ENCODE peak calls at places on chromosomes 1 and 21, in seven cellular contexts. One of them, this sample, is unnamed.

GRCh38 chr1:94398356-94398755 is 19.8 kb upstream of the ABCD3 start:
- DNase-seq in lower leg skin: no peak
- DNase-seq in coronary artery: no peak
- DNase-seq in fibroblast of the aortic adventitia: no peak
- DNase-seq in tibial artery: no peak
- DNase-seq in lung: no peak
- DNase-seq in CD8-positive, alpha-beta T cell: no peak
- DNase-seq in this sample: no peak

GRCh38 chr1:203673550-203674411 is 47.1 kb downstream of the ATP2B4 start:
- DNase-seq in lower leg skin: peak
- DNase-seq in coronary artery: no peak
- DNase-seq in fibroblast of the aortic adventitia: peak
- DNase-seq in tibial artery: peak
- DNase-seq in lung: peak
- DNase-seq in CD8-positive, alpha-beta T cell: peak
- DNase-seq in this sample: peak

GRCh38 chr1:50568782-50569181 is 145.5 kb upstream of the DMRTA2 start:
- DNase-seq in lower leg skin: no peak
- DNase-seq in coronary artery: no peak
- DNase-seq in fibroblast of the aortic adventitia: no peak
- DNase-seq in tibial artery: no peak
- DNase-seq in lung: no peak
- DNase-seq in CD8-positive, alpha-beta T cell: no peak
- DNase-seq in this sample: no peak

GRCh38 chr1:26811057-26811456 is 15.4 kb upstream of the ZDHHC18 start:
- DNase-seq in lower leg skin: no peak
- DNase-seq in coronary artery: no peak
- DNase-seq in fibroblast of the aortic adventitia: no peak
- DNase-seq in tibial artery: no peak
- DNase-seq in lung: no peak
- DNase-seq in CD8-positive, alpha-beta T cell: no peak
- DNase-seq in this sample: no peak

GRCh38 chr1:155175281-155175926 is 1.8 kb downstream of the TRIM46 start:
- DNase-seq in lower leg skin: no peak
- DNase-seq in coronary artery: peak
- DNase-seq in fibroblast of the aortic adventitia: no peak
- DNase-seq in tibial artery: peak
- DNase-seq in lung: no peak
- DNase-seq in CD8-positive, alpha-beta T cell: no peak
- DNase-seq in this sample: no peak

GRCh38 chr1:39898146-39898545 is 3.6 kb downstream of the MYCL start:
- DNase-seq in lower leg skin: no peak
- DNase-seq in coronary artery: no peak
- DNase-seq in fibroblast of the aortic adventitia: no peak
- DNase-seq in tibial artery: no peak
- DNase-seq in lung: no peak
- DNase-seq in CD8-positive, alpha-beta T cell: no peak
- DNase-seq in this sample: no peak

GRCh38 chr1:2645143-2645542 is 12.3 kb upstream of the MMEL1 start:
- DNase-seq in lower leg skin: no peak
- DNase-seq in coronary artery: no peak
- DNase-seq in fibroblast of the aortic adventitia: no peak
- DNase-seq in tibial artery: peak
- DNase-seq in lung: no peak
- DNase-seq in CD8-positive, alpha-beta T cell: no peak
- DNase-seq in this sample: no peak

GRCh38 chr21:37266515-37267221 is 466 bp downstream of the VPS26C start:
- DNase-seq in lower leg skin: no peak
- DNase-seq in coronary artery: no peak
- DNase-seq in fibroblast of the aortic adventitia: peak
- DNase-seq in tibial artery: no peak
- DNase-seq in lung: no peak
- DNase-seq in CD8-positive, alpha-beta T cell: no peak
- DNase-seq in this sample: peak

GRCh38 chr21:44450999-44451398 is 4.3 kb upstream of the LRRC3 start:
- DNase-seq in lower leg skin: no peak
- DNase-seq in coronary artery: no peak
- DNase-seq in fibroblast of the aortic adventitia: no peak
- DNase-seq in tibial artery: no peak
- DNase-seq in lung: no peak
- DNase-seq in CD8-positive, alpha-beta T cell: no peak
- DNase-seq in this sample: no peak

GRCh38 chr1:74592580-74593355 is 80.4 kb upstream of the LRRC53 start:
- DNase-seq in lower leg skin: no peak
- DNase-seq in coronary artery: no peak
- DNase-seq in fibroblast of the aortic adventitia: no peak
- DNase-seq in tibial artery: no peak
- DNase-seq in lung: no peak
- DNase-seq in CD8-positive, alpha-beta T cell: no peak
- DNase-seq in this sample: no peak

GRCh38 chr1:206469411-206469932 is 804 bp upstream of the IKBKE start:
- DNase-seq in lower leg skin: no peak
- DNase-seq in coronary artery: no peak
- DNase-seq in fibroblast of the aortic adventitia: no peak
- DNase-seq in tibial artery: no peak
- DNase-seq in lung: no peak
- DNase-seq in CD8-positive, alpha-beta T cell: no peak
- DNase-seq in this sample: no peak

GRCh38 chr1:28437260-28437923 is 67.9 kb downstream of the PHACTR4 start:
- DNase-seq in lower leg skin: peak
- DNase-seq in coronary artery: no peak
- DNase-seq in fibroblast of the aortic adventitia: peak
- DNase-seq in tibial artery: peak
- DNase-seq in lung: peak
- DNase-seq in CD8-positive, alpha-beta T cell: no peak
- DNase-seq in this sample: peak

GRCh38 chr1:97304366-97304765 is 582.8 kb downstream of the PTBP2 start:
- DNase-seq in lower leg skin: no peak
- DNase-seq in coronary artery: no peak
- DNase-seq in fibroblast of the aortic adventitia: no peak
- DNase-seq in tibial artery: no peak
- DNase-seq in lung: no peak
- DNase-seq in CD8-positive, alpha-beta T cell: no peak
- DNase-seq in this sample: no peak

GRCh38 chr1:180532854-180533253 is 25.9 kb upstream of the OVAAL start:
- DNase-seq in lower leg skin: no peak
- DNase-seq in coronary artery: no peak
- DNase-seq in fibroblast of the aortic adventitia: no peak
- DNase-seq in tibial artery: no peak
- DNase-seq in lung: no peak
- DNase-seq in CD8-positive, alpha-beta T cell: no peak
- DNase-seq in this sample: no peak
- TF ChIP-seq CTCF in lower leg skin: no peak
- TF ChIP-seq CTCF in coronary artery: no peak
- TF ChIP-seq CTCF in fibroblast of the aortic adventitia: no peak
- TF ChIP-seq CTCF in tibial artery: no peak
- TF ChIP-seq CTCF in lung: no peak
- TF ChIP-seq CTCF in CD8-positive, alpha-beta T cell: no peak
- TF ChIP-seq CTCF in this sample: no peak

GRCh38 chr1:37031419-37031818 is 2.9 kb downstream of the GRIK3 start:
- DNase-seq in lower leg skin: no peak
- DNase-seq in coronary artery: no peak
- DNase-seq in fibroblast of the aortic adventitia: no peak
- DNase-seq in tibial artery: no peak
- DNase-seq in lung: no peak
- DNase-seq in CD8-positive, alpha-beta T cell: no peak
- DNase-seq in this sample: no peak

GRCh38 chr1:37033355-37034291 is 692 bp downstream of the GRIK3 start:
- DNase-seq in lower leg skin: no peak
- DNase-seq in coronary artery: no peak
- DNase-seq in fibroblast of the aortic adventitia: no peak
- DNase-seq in tibial artery: no peak
- DNase-seq in lung: no peak
- DNase-seq in CD8-positive, alpha-beta T cell: no peak
- DNase-seq in this sample: no peak

GRCh38 chr1:37034301-37035013 is at the start of gene GRIK3:
- DNase-seq in lower leg skin: no peak
- DNase-seq in coronary artery: no peak
- DNase-seq in fibroblast of the aortic adventitia: no peak
- DNase-seq in tibial artery: no peak
- DNase-seq in lung: no peak
- DNase-seq in CD8-positive, alpha-beta T cell: no peak
- DNase-seq in this sample: no peak

GRCh38 chr1:37031871-37032270 is 2.4 kb downstream of the GRIK3 start:
- DNase-seq in lower leg skin: no peak
- DNase-seq in coronary artery: no peak
- DNase-seq in fibroblast of the aortic adventitia: no peak
- DNase-seq in tibial artery: no peak
- DNase-seq in lung: no peak
- DNase-seq in CD8-positive, alpha-beta T cell: no peak
- DNase-seq in this sample: no peak

DNA sequence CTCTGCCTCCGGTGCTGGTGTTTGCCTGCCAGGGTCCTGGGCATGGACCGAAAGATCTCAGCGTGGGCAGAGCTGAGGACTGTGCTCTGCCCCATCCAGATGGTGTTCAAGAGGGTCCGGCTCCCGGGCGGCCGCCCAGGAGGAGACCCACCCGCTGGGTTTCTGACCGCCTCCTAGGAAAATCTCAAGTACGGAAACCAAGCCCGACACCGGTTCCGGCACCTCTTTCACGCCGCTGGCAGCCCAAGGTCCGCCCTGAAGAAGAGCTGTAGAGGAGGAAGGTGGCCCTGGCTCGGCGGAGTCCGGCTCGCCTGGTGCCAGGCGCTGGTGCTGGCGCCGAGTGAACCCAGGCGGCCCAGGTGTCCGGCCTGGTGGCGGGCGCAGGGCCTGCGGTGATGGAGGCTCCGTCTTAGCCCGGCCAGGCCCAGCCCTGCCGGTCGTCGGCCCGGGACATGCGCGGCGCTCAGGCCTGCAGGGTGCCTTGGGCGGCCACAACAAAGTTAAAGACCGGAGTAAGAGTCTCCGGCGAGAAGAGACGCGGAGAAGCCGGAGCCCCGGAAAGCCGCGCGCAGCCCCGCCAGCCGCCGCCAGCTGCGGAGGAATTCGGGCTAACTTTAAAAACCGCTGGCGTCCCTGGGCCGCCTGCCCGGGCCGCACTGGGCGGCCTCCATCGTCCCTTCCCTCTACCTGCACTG is 1.5 kb downstream of the GRIK3 start:
- DNase-seq in lower leg skin: no peak
- DNase-seq in coronary artery: no peak
- DNase-seq in fibroblast of the aortic adventitia: no peak
- DNase-seq in tibial artery: no peak
- DNase-seq in lung: no peak
- DNase-seq in CD8-positive, alpha-beta T cell: no peak
- DNase-seq in this sample: no peak
- H3K4me3 ChIP-seq in lower leg skin: no peak
- H3K4me3 ChIP-seq in coronary artery: peak
- H3K4me3 ChIP-seq in fibroblast of the aortic adventitia: no peak
- H3K4me3 ChIP-seq in tibial artery: no peak
- H3K4me3 ChIP-seq in lung: no peak
- H3K4me3 ChIP-seq in CD8-positive, alpha-beta T cell: no peak
- H3K4me3 ChIP-seq in this sample: no peak

DNA sequence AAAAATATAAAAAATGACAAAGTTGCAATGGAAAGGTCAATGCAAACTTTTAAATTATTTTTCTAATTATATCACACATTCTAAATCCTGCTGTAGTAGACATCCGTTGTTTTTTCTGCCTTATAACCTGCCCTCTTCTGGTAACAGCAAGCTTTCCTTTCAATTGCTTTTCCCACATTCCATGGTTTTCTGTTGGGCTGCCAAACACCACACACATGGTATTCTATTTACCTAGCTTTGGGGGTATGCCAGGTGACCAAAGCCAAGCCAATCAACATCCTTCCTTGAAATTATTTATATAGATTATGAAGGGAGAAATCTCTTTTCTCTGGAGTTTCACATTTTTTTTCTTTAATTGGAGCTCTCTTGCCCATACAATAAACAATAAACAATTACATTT is 3.4 kb upstream of the LAMC1 start:
- DNase-seq in lower leg skin: no peak
- DNase-seq in coronary artery: no peak
- DNase-seq in fibroblast of the aortic adventitia: peak
- DNase-seq in tibial artery: no peak
- DNase-seq in lung: no peak
- DNase-seq in CD8-positive, alpha-beta T cell: no peak
- DNase-seq in this sample: peak
- TF ChIP-seq CTCF in lower leg skin: no peak
- TF ChIP-seq CTCF in coronary artery: no peak
- TF ChIP-seq CTCF in fibroblast of the aortic adventitia: peak
- TF ChIP-seq CTCF in tibial artery: no peak
- TF ChIP-seq CTCF in lung: no peak
- TF ChIP-seq CTCF in CD8-positive, alpha-beta T cell: no peak
- TF ChIP-seq CTCF in this sample: peak

GRCh38 chr1:225685476-225686176 is 32.7 kb upstream of the ENAH start:
- DNase-seq in lower leg skin: no peak
- DNase-seq in coronary artery: no peak
- DNase-seq in fibroblast of the aortic adventitia: no peak
- DNase-seq in tibial artery: peak
- DNase-seq in lung: no peak
- DNase-seq in CD8-positive, alpha-beta T cell: no peak
- DNase-seq in this sample: peak

GRCh38 chr1:225684741-225685140 is 31.8 kb upstream of the ENAH start:
- DNase-seq in lower leg skin: no peak
- DNase-seq in coronary artery: no peak
- DNase-seq in fibroblast of the aortic adventitia: no peak
- DNase-seq in tibial artery: no peak
- DNase-seq in lung: no peak
- DNase-seq in CD8-positive, alpha-beta T cell: no peak
- DNase-seq in this sample: no peak

GRCh38 chr1:225677350-225678124 is 24.6 kb upstream of the ENAH start:
- DNase-seq in lower leg skin: no peak
- DNase-seq in coronary artery: no peak
- DNase-seq in fibroblast of the aortic adventitia: no peak
- DNase-seq in tibial artery: no peak
- DNase-seq in lung: no peak
- DNase-seq in CD8-positive, alpha-beta T cell: no peak
- DNase-seq in this sample: no peak

DNA sequence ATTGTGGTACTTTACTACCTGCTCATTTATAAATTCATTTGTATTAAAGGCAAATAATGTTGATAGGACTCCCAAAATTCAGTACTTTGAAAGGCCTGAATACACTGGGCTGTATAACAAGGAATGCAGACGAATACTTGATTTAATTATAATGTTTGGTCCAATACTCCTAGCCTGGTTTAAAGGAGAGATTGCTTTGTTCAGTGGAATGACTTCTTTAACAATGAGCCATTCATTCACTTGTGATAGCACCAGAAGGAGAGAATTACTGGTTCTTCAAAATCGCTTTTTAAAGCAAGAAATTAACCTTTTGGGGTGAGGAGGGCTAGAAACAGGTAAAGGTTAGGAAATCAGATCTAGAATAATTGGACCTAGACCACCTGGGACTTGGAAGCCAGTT is 28.3 kb upstream of the ENAH start:
- DNase-seq in lower leg skin: no peak
- DNase-seq in coronary artery: no peak
- DNase-seq in fibroblast of the aortic adventitia: no peak
- DNase-seq in tibial artery: no peak
- DNase-seq in lung: no peak
- DNase-seq in CD8-positive, alpha-beta T cell: no peak
- DNase-seq in this sample: no peak
- H3K4me3 ChIP-seq in lower leg skin: no peak
- H3K4me3 ChIP-seq in coronary artery: no peak
- H3K4me3 ChIP-seq in fibroblast of the aortic adventitia: no peak
- H3K4me3 ChIP-seq in tibial artery: no peak
- H3K4me3 ChIP-seq in lung: no peak
- H3K4me3 ChIP-seq in CD8-positive, alpha-beta T cell: no peak
- H3K4me3 ChIP-seq in this sample: no peak

This sample was measured in fibroblast of mammary gland.